ENCODE peak calls at places on chromosomes 1 and 21, in six cellular contexts. D is GM04504, O is dermis blood vessel endothelial cell, J is posterior cingulate gyrus, A is Daoy, M is epithelial cell of esophagus. H is an unnamed sample.
A peak's percentile ranks its signal among the peaks of the same experiment; 100 is the strongest.

GRCh38 chr21:46094401-46095105 is 3.4 kb upstream of the COL6A2 start:
- DNase-seq in D (no peak), O (no peak), J (no peak), A (no peak), M (no peak), H (no peak)

GRCh38 chr1:78722947-78723346 is 73.3 kb downstream of the IFI44 start:
- DNase-seq in D (peak; percentile 47), O (no peak), J (no peak), A (no peak), M (no peak), H (no peak)

GRCh38 chr1:236465959-236466303 is 57.9 kb upstream of the LGALS8 start:
- DNase-seq in D (no peak), O (no peak), J (no peak), A (no peak), M (peak; percentile 99), H (peak; percentile 59)

GRCh38 chr1:167472729-167473529 is 45.4 kb downstream of the CD247 start:
- DNase-seq in D (no peak), O (no peak), J (no peak), A (peak; percentile 37), M (no peak), H (no peak)

GRCh38 chr1:46183119-46183842 is 7.0 kb upstream of the P3R3URF start:
- DNase-seq in D (peak; percentile 91), O (peak; percentile 96), J (no peak), A (peak; percentile 99), M (peak; percentile 99), H (peak; percentile 96)

GRCh38 chr1:199399996-199400714 is 627.4 kb upstream of the NR5A2 start:
- DNase-seq in D (no peak), O (no peak), J (no peak), A (no peak), M (no peak), H (no peak)

GRCh38 chr1:147794570-147794969 is 34.2 kb upstream of the GJA5 start:
- DNase-seq in D (no peak), O (peak; percentile 95), J (no peak), A (no peak), M (no peak), H (no peak)

GRCh38 chr1:37605061-37605650 is 9.4 kb upstream of the GNL2 start:
- DNase-seq in D (no peak), O (no peak), J (no peak), A (no peak), M (no peak), H (no peak)

GRCh38 chr1:67688526-67689219 is 3.7 kb downstream of the GADD45A start:
- DNase-seq in D (no peak), O (peak; percentile 44), J (no peak), A (no peak), M (peak; percentile 72), H (no peak)

GRCh38 chr1:47703981-47704596 is 266.2 kb downstream of the FOXD2 start:
- DNase-seq in D (peak; percentile 35), O (peak; percentile 44), J (no peak), A (peak; percentile 84), M (peak; percentile 54), H (peak; percentile 32)

GRCh38 chr1:147151244-147151643 is 21.0 kb downstream of the PRKAB2 start:
- DNase-seq in D (no peak), O (no peak), J (no peak), A (no peak), M (no peak), H (no peak)

GRCh38 chr1:80212958-80213357 is 1206.4 kb upstream of the ADGRL4 start:
- DNase-seq in D (no peak), O (no peak), J (no peak), A (no peak), M (no peak), H (no peak)